ENCODE peak calls at places on chromosome X, in nine cellular contexts. One of them, this sample, is unnamed.

GRCh38 chrX:30887288-30887687 is 1.8 kb downstream of the TAB3 start:
- DNase-seq in MM.1S: no peak
- DNase-seq in body of pancreas: no peak
- DNase-seq in naive thymus-derived CD4-positive, alpha-beta T cell: no peak
- DNase-seq in PC-3: no peak
- DNase-seq in H1: no peak
- DNase-seq in SK-N-SH: no peak
- DNase-seq in upper lobe of left lung: no peak
- DNase-seq in stomach: no peak
- DNase-seq in this sample: no peak

GRCh38 chrX:44432641-44433040 is 89.2 kb upstream of the EFHC2 start:
- DNase-seq in MM.1S: no peak
- DNase-seq in body of pancreas: no peak
- DNase-seq in naive thymus-derived CD4-positive, alpha-beta T cell: no peak
- DNase-seq in PC-3: peak; percentile 61
- DNase-seq in H1: peak; percentile 29
- DNase-seq in SK-N-SH: no peak
- DNase-seq in upper lobe of left lung: no peak
- DNase-seq in stomach: no peak
- DNase-seq in this sample: no peak

GRCh38 chrX:103918584-103919335 is 43.7 kb upstream of the TMSB15B start:
- DNase-seq in MM.1S: peak; percentile 56
- DNase-seq in body of pancreas: peak; percentile 35
- DNase-seq in naive thymus-derived CD4-positive, alpha-beta T cell: peak; percentile 48
- DNase-seq in PC-3: peak; percentile 72
- DNase-seq in H1: no peak
- DNase-seq in SK-N-SH: peak; percentile 71
- DNase-seq in upper lobe of left lung: peak; percentile 65
- DNase-seq in stomach: peak; percentile 68
- DNase-seq in this sample: peak; percentile 54

GRCh38 chrX:93874554-93874953 is 200.5 kb downstream of the FAM133A start:
- DNase-seq in MM.1S: peak; percentile 40
- DNase-seq in body of pancreas: peak; percentile 18
- DNase-seq in naive thymus-derived CD4-positive, alpha-beta T cell: no peak
- DNase-seq in PC-3: peak; percentile 63
- DNase-seq in H1: no peak
- DNase-seq in SK-N-SH: peak; percentile 16
- DNase-seq in upper lobe of left lung: no peak
- DNase-seq in stomach: no peak
- DNase-seq in this sample: peak; percentile 3

GRCh38 chrX:29947225-29947624 is 268.1 kb upstream of the MAGEB2 start:
- DNase-seq in MM.1S: no peak
- DNase-seq in body of pancreas: no peak
- DNase-seq in naive thymus-derived CD4-positive, alpha-beta T cell: no peak
- DNase-seq in PC-3: no peak
- DNase-seq in H1: no peak
- DNase-seq in SK-N-SH: no peak
- DNase-seq in upper lobe of left lung: no peak
- DNase-seq in stomach: no peak
- DNase-seq in this sample: no peak

GRCh38 chrX:123450217-123450616 is 266.1 kb downstream of the GRIA3 start:
- DNase-seq in MM.1S: peak; percentile 43
- DNase-seq in body of pancreas: no peak
- DNase-seq in naive thymus-derived CD4-positive, alpha-beta T cell: no peak
- DNase-seq in PC-3: peak; percentile 50
- DNase-seq in H1: no peak
- DNase-seq in SK-N-SH: no peak
- DNase-seq in upper lobe of left lung: no peak
- DNase-seq in stomach: no peak
- DNase-seq in this sample: no peak

GRCh38 chrX:10106801-10107200 is 50.0 kb upstream of the CLCN4 start:
- DNase-seq in MM.1S: peak; percentile 84
- DNase-seq in body of pancreas: no peak
- DNase-seq in naive thymus-derived CD4-positive, alpha-beta T cell: peak; percentile 40
- DNase-seq in PC-3: no peak
- DNase-seq in H1: no peak
- DNase-seq in SK-N-SH: no peak
- DNase-seq in upper lobe of left lung: no peak
- DNase-seq in stomach: no peak
- DNase-seq in this sample: no peak

GRCh38 chrX:47515941-47516649 is 33.1 kb upstream of the ZNF41 start:
- DNase-seq in MM.1S: no peak
- DNase-seq in body of pancreas: no peak
- DNase-seq in naive thymus-derived CD4-positive, alpha-beta T cell: no peak
- DNase-seq in PC-3: peak; percentile 80
- DNase-seq in H1: no peak
- DNase-seq in SK-N-SH: no peak
- DNase-seq in upper lobe of left lung: no peak
- DNase-seq in stomach: no peak
- DNase-seq in this sample: no peak

GRCh38 chrX:121179972-121180371 is 132.6 kb downstream of the GLUD2 start:
- DNase-seq in MM.1S: no peak
- DNase-seq in body of pancreas: no peak
- DNase-seq in naive thymus-derived CD4-positive, alpha-beta T cell: no peak
- DNase-seq in PC-3: no peak
- DNase-seq in H1: no peak
- DNase-seq in SK-N-SH: no peak
- DNase-seq in upper lobe of left lung: no peak
- DNase-seq in stomach: no peak
- DNase-seq in this sample: no peak

GRCh38 chrX:100880368-100880767 is 6.2 kb upstream of the NOX1 start:
- DNase-seq in MM.1S: no peak
- DNase-seq in body of pancreas: no peak
- DNase-seq in naive thymus-derived CD4-positive, alpha-beta T cell: no peak
- DNase-seq in PC-3: peak; percentile 9
- DNase-seq in H1: no peak
- DNase-seq in SK-N-SH: no peak
- DNase-seq in upper lobe of left lung: no peak
- DNase-seq in stomach: no peak
- DNase-seq in this sample: no peak

DNA sequence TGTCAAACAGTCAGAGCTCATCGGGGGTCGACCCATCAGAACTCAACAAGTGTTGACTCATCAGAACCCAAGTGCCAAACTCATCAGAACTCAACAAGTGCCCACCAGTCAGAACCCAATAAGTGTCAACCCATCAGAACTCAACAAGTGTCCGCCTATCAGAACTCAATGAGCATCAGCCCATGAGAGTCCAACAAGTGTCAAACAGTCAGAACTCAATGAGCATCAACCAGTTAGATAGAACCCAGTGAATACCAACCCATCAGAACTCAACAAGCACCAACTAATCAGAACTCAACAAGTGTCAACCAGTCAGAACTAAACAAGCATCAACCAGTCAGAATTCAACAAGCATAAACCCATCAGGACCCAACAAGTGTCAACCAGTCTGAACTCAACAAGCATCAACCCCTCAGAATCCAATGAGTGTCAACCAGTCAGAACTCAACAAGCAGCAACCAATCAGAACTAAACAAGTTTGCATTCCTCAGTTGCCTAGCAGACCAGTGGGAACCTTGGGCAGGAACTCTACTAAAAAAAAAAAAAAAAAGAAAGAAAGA is 115.3 kb downstream of the PRKX start:
- DNase-seq in MM.1S: no peak
- DNase-seq in body of pancreas: no peak
- DNase-seq in naive thymus-derived CD4-positive, alpha-beta T cell: no peak
- DNase-seq in PC-3: no peak
- DNase-seq in H1: no peak
- DNase-seq in SK-N-SH: no peak
- DNase-seq in upper lobe of left lung: no peak
- DNase-seq in stomach: no peak
- DNase-seq in this sample: no peak
- H3K4me3 ChIP-seq in MM.1S: no peak overlapping the region
- H3K4me3 ChIP-seq in body of pancreas: no peak overlapping the region
- H3K4me3 ChIP-seq in naive thymus-derived CD4-positive, alpha-beta T cell: no peak overlapping the region
- H3K4me3 ChIP-seq in PC-3: no peak overlapping the region
- H3K4me3 ChIP-seq in H1: no peak overlapping the region
- H3K4me3 ChIP-seq in SK-N-SH: no peak overlapping the region
- H3K4me3 ChIP-seq in upper lobe of left lung: no peak overlapping the region
- H3K4me3 ChIP-seq in stomach: no peak overlapping the region
- H3K4me3 ChIP-seq in this sample: no peak overlapping the region

GRCh38 chrX:108162265-108162664 is 70.7 kb downstream of the ATG4A start:
- DNase-seq in MM.1S: no peak
- DNase-seq in body of pancreas: no peak
- DNase-seq in naive thymus-derived CD4-positive, alpha-beta T cell: no peak
- DNase-seq in PC-3: no peak
- DNase-seq in H1: no peak
- DNase-seq in SK-N-SH: no peak
- DNase-seq in upper lobe of left lung: no peak
- DNase-seq in stomach: no peak
- DNase-seq in this sample: no peak

GRCh38 chrX:108157628-108158027 is 66.0 kb downstream of the ATG4A start:
- DNase-seq in MM.1S: peak; percentile 33
- DNase-seq in body of pancreas: no peak
- DNase-seq in naive thymus-derived CD4-positive, alpha-beta T cell: no peak
- DNase-seq in PC-3: no peak
- DNase-seq in H1: no peak
- DNase-seq in SK-N-SH: no peak
- DNase-seq in upper lobe of left lung: no peak
- DNase-seq in stomach: no peak
- DNase-seq in this sample: no peak

GRCh38 chrX:108159028-108159670 is 67.6 kb downstream of the ATG4A start:
- DNase-seq in MM.1S: no peak
- DNase-seq in body of pancreas: no peak
- DNase-seq in naive thymus-derived CD4-positive, alpha-beta T cell: no peak
- DNase-seq in PC-3: no peak
- DNase-seq in H1: no peak
- DNase-seq in SK-N-SH: no peak
- DNase-seq in upper lobe of left lung: no peak
- DNase-seq in stomach: no peak
- DNase-seq in this sample: no peak

GRCh38 chrX:108163333-108164082 is 71.9 kb downstream of the ATG4A start:
- DNase-seq in MM.1S: no peak
- DNase-seq in body of pancreas: no peak
- DNase-seq in naive thymus-derived CD4-positive, alpha-beta T cell: no peak
- DNase-seq in PC-3: peak; percentile 80
- DNase-seq in H1: no peak
- DNase-seq in SK-N-SH: no peak
- DNase-seq in upper lobe of left lung: no peak
- DNase-seq in stomach: no peak
- DNase-seq in this sample: no peak

DNA sequence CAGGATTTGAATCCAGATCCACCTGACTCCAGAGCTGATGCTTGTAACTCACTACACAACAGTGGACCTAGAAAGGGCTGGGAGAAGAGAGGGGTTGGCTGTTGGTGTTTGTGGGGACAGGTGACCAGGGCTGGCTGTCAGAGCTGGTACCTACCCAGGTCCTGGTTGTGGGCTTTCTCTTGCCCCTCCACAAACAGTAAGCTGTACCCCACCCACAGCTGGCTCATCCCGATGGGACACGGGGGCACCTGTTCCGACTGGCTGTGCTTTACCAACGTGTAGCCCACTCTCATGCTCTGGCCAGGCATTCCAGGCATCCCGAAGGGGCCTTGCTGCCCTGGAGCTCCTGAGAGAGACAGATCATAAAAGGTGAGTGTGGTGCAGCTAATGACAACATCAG is 68.7 kb downstream of the ATG4A start:
- DNase-seq in MM.1S: no peak
- DNase-seq in body of pancreas: no peak
- DNase-seq in naive thymus-derived CD4-positive, alpha-beta T cell: no peak
- DNase-seq in PC-3: no peak
- DNase-seq in H1: no peak
- DNase-seq in SK-N-SH: no peak
- DNase-seq in upper lobe of left lung: no peak
- DNase-seq in stomach: no peak
- DNase-seq in this sample: no peak
- H3K27me3 ChIP-seq in MM.1S: no peaks in the 10 kb centered on the region
- H3K27me3 ChIP-seq in body of pancreas: no peaks in the 10 kb centered on the region
- H3K27me3 ChIP-seq in naive thymus-derived CD4-positive, alpha-beta T cell: no peaks in the 10 kb centered on the region
- H3K27me3 ChIP-seq in PC-3: no peaks in the 10 kb centered on the region
- H3K27me3 ChIP-seq in H1: no peaks in the 10 kb centered on the region
- H3K27me3 ChIP-seq in SK-N-SH: peaks cover 4% of the 10 kb centered on the region
- H3K27me3 ChIP-seq in upper lobe of left lung: no peaks in the 10 kb centered on the region
- H3K27me3 ChIP-seq in stomach: no peaks in the 10 kb centered on the region
- H3K27me3 ChIP-seq in this sample: no peaks in the 10 kb centered on the region

DNA sequence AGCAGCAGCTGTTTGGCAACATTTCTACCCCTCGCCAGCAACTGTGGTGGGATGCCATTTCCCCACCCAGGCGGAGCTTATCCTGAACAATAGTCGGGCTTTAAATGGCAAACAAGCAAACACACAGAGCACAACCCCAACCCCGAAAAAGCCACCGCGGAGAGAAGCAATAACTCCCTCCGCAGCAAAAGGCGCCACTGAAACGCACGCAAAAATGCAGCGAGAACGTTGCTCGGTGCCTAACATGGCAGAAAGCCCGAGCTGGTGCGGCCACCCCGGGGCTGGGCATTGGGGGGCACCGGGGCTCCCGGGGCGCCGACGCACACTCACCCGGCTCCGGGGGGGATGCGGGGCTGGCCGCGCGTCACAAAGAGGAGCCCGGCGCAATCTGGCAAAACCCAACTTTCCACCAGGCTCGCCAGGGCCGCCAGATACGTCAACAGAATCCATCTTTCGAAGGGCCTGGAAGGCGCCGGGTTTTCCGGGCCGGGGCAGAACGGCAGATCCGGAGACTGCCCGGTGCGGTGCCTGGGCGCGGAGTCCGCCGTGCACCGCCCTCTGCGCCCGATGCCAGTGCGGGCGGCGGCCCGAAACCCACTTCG is 818 bp downstream of the RAI2 start:
- DNase-seq in MM.1S: no peak
- DNase-seq in body of pancreas: peak; percentile 18
- DNase-seq in naive thymus-derived CD4-positive, alpha-beta T cell: no peak
- DNase-seq in PC-3: no peak
- DNase-seq in H1: no peak
- DNase-seq in SK-N-SH: peak; percentile 54
- DNase-seq in upper lobe of left lung: no peak
- DNase-seq in stomach: no peak
- DNase-seq in this sample: no peak
- H3K4me3 ChIP-seq in MM.1S: no peak overlapping the region
- H3K4me3 ChIP-seq in body of pancreas: peak overlapping the region; percentile 30
- H3K4me3 ChIP-seq in naive thymus-derived CD4-positive, alpha-beta T cell: peak overlapping the region; percentile 37
- H3K4me3 ChIP-seq in PC-3: peak overlapping the region; percentile 74
- H3K4me3 ChIP-seq in H1: peak overlapping the region; percentile 74
- H3K4me3 ChIP-seq in SK-N-SH: peak overlapping the region; percentile 38
- H3K4me3 ChIP-seq in upper lobe of left lung: peak overlapping the region; percentile 55
- H3K4me3 ChIP-seq in stomach: peak overlapping the region; percentile 62
- H3K4me3 ChIP-seq in this sample: no peak overlapping the region

DNA sequence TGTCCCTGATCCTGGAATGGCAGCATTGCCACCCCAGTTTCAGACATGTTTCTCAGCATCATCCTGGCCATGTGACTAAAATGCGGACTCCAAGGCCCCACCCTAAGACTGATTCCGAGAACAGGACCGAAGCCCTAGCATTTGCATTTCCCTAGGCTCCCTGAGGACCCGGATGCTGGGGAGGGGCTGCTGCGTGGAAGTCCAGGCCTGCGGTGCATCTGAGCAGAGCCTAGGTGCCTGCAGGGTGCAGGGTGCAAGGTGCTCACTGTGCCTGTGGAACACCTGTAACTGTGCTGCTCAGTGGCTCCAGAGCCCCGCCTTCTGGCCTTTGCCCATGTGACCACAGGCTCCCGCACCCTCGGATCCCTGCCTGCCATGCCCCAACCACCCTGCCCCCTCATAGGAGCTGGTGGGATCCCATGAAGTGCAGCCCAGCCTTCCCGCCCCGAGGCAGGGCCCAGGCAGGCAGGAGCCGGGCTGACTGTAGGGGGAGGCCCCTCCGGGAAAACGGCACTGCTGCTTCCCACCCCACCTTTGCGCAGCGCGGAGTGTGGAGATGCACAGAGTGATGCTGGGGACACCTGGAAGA is 14.9 kb downstream of the PNMA6F start:
- DNase-seq in MM.1S: no peak
- DNase-seq in body of pancreas: no peak
- DNase-seq in naive thymus-derived CD4-positive, alpha-beta T cell: no peak
- DNase-seq in PC-3: no peak
- DNase-seq in H1: no peak
- DNase-seq in SK-N-SH: no peak
- DNase-seq in upper lobe of left lung: no peak
- DNase-seq in stomach: no peak
- DNase-seq in this sample: no peak
- H3K27me3 ChIP-seq in MM.1S: no peaks in the 10 kb centered on the region
- H3K27me3 ChIP-seq in body of pancreas: no peaks in the 10 kb centered on the region
- H3K27me3 ChIP-seq in naive thymus-derived CD4-positive, alpha-beta T cell: no peaks in the 10 kb centered on the region
- H3K27me3 ChIP-seq in PC-3: peaks cover 52% of the 10 kb centered on the region
- H3K27me3 ChIP-seq in H1: no peaks in the 10 kb centered on the region
- H3K27me3 ChIP-seq in SK-N-SH: peaks cover 53% of the 10 kb centered on the region
- H3K27me3 ChIP-seq in upper lobe of left lung: no peaks in the 10 kb centered on the region
- H3K27me3 ChIP-seq in stomach: peaks cover 10% of the 10 kb centered on the region
- H3K27me3 ChIP-seq in this sample: no peaks in the 10 kb centered on the region

This sample was measured in BE2C.